ENCODE peak calls at places on chromosomes 1 and 21, in nine cellular contexts. L is lower lobe of right lung, W is adipocyte, V is lung, S is PC-3, N is tibial artery, B is memory B cell, E is hypothalamus, X is GM23338. R is an unnamed sample.

GRCh38 chr1:162391790-162392563 is 10.4 kb downstream of the C1orf226 start:
- DNase-seq in W (peak; percentile 79), L (no peak), S (peak; percentile 71), B (no peak), V (no peak), N (peak; percentile 47), E (no peak), X (peak; percentile 67), R (no peak)

GRCh38 chr1:201122321-201123017 is 4.5 kb downstream of the ASCL5 start:
- DNase-seq in W (no peak), S (peak; percentile 71), B (no peak), N (no peak), L (no peak), X (no peak), V (no peak), E (no peak), R (no peak)

GRCh38 chr1:93784538-93784937 is 94.5 kb downstream of the DNTTIP2 start:
- DNase-seq in X (no peak), B (no peak), E (no peak), S (no peak), V (no peak), W (no peak), L (no peak), N (no peak), R (no peak)

GRCh38 chr1:109625601-109626560 is 6.2 kb downstream of the AMPD2 start:
- DNase-seq in V (peak; percentile 24), X (no peak), E (no peak), N (peak; percentile 57), B (no peak), S (no peak), L (no peak), W (no peak), R (no peak)

GRCh38 chr1:117128323-117129079 is 7.0 kb upstream of the TRIM45 start:
- DNase-seq in W (peak; percentile 87), X (peak; percentile 57), N (no peak), B (no peak), L (no peak), V (no peak), S (peak; percentile 72), E (no peak), R (no peak)

GRCh38 chr1:194658090-194658439 is 1471.7 kb upstream of the B3GALT2 start:
- DNase-seq in S (peak; percentile 78), N (no peak), W (peak; percentile 29), V (no peak), E (no peak), B (no peak), L (no peak), X (no peak), R (no peak)

GRCh38 chr21:34199121-34199910 is 125.9 kb downstream of the MRPS6 start:
- DNase-seq in L (no peak), W (no peak), B (no peak), X (no peak), S (no peak), N (no peak), E (no peak), V (no peak), R (no peak)

GRCh38 chr1:231192620-231193163 is 30.8 kb downstream of the TRIM67 start:
- DNase-seq in V (peak; percentile 88), X (no peak), E (peak; percentile 57), N (no peak), W (no peak), L (peak; percentile 67), B (no peak), S (peak; percentile 30), R (peak; percentile 24)

GRCh38 chr1:156608981-156609380 is 7.7 kb upstream of the GPATCH4 start:
- DNase-seq in X (peak; percentile 78), S (peak; percentile 74), W (peak; percentile 24), N (no peak), L (no peak), V (no peak), B (peak; percentile 57), E (no peak), R (no peak)

GRCh38 chr1:105442901-105443300 is 1613.6 kb upstream of the PRMT6 start:
- DNase-seq in V (no peak), W (peak; percentile 52), S (no peak), N (no peak), L (no peak), X (no peak), B (no peak), E (no peak), R (no peak)

GRCh38 chr1:244466724-244467123 is 5.7 kb downstream of the CATSPERE start:
- DNase-seq in S (no peak), E (no peak), L (no peak), N (no peak), V (no peak), X (no peak), W (no peak), B (no peak), R (no peak)

GRCh38 chr1:53075761-53076163 is 13.7 kb downstream of the PODN start:
- DNase-seq in B (no peak), S (no peak), L (peak; percentile 37), W (no peak), E (no peak), X (no peak), V (no peak), N (peak; percentile 56), R (no peak)

GRCh38 chr1:68198752-68199151 is 33.6 kb downstream of the WLS start:
- DNase-seq in N (no peak), L (no peak), W (no peak), S (peak; percentile 78), V (no peak), E (no peak), B (no peak), X (no peak), R (no peak)

GRCh38 chr1:190179817-190180216 is 297.8 kb downstream of the BRINP3 start:
- DNase-seq in S (peak; percentile 81), W (peak; percentile 34), E (no peak), X (no peak), V (no peak), N (no peak), L (no peak), B (no peak), R (no peak)

GRCh38 chr1:21673277-21673780 is 4.2 kb upstream of the RAP1GAP start:
- DNase-seq in V (peak; percentile 69), X (no peak), B (no peak), S (peak; percentile 4), L (peak; percentile 80), E (no peak), W (peak; percentile 40), N (peak; percentile 93), R (peak; percentile 57)

GRCh38 chr1:2445162-2445822 is 30.8 kb upstream of the PLCH2 start:
- DNase-seq in B (no peak), S (no peak), E (no peak), W (no peak), V (no peak), X (no peak), N (no peak), L (no peak), R (no peak)

GRCh38 chr1:209231476-209232156 is 351.9 kb upstream of the CAMK1G start:
- DNase-seq in E (no peak), L (no peak), N (no peak), S (no peak), B (no peak), X (peak; percentile 52), V (no peak), W (no peak), R (no peak)

GRCh38 chr1:168803696-168804510 is 74.9 kb upstream of the DPT start:
- DNase-seq in S (no peak), B (no peak), V (no peak), N (no peak), X (peak; percentile 31), L (no peak), E (peak; percentile 10), W (no peak), R (no peak)

GRCh38 chr1:212228591-212229119 is 56.6 kb upstream of the PPP2R5A start:
- DNase-seq in W (no peak), X (no peak), V (peak; percentile 71), E (no peak), S (no peak), N (no peak), B (no peak), L (peak; percentile 76), R (no peak)

GRCh38 chr1:97743129-97743528 is 177.7 kb downstream of the DPYD start:
- DNase-seq in B (no peak), N (no peak), W (no peak), X (peak; percentile 25), L (no peak), V (no peak), S (no peak), E (no peak), R (no peak)

GRCh38 chr1:17244826-17245740 is 3.8 kb upstream of the PADI3 start:
- DNase-seq in W (no peak), N (no peak), S (no peak), B (no peak), X (no peak), V (no peak), E (no peak), L (no peak), R (no peak)

GRCh38 chr1:60575326-60575874 is 501.8 kb upstream of the C1orf87 start:
- DNase-seq in V (no peak), L (no peak), X (no peak), W (no peak), S (no peak), B (no peak), N (no peak), E (no peak), R (no peak)

R was measured in breast epithelium.